ENCODE peak calls at places on chromosomes 16 and 17, in five cellular contexts. M, G, W, Q and E are unnamed samples. For H3K27me3, the result is how much of the 10 kb centered on the place peaks cover.

GRCh38 chr17:82603981-82604448 is 44.2 kb downstream of the WDR45B start:
- DNase-seq in M (peak), G (no peak), W (peak), Q (no peak), E (no peak)

GRCh38 chr16:20867585-20867984 is 32.6 kb downstream of the DCUN1D3 start:
- DNase-seq in M (no peak), G (no peak), W (no peak), Q (no peak), E (no peak)

GRCh38 chr16:28845173-28846079 is 722 bp downstream of the TUFM start:
- DNase-seq in M (no peak), G (no peak), W (no peak), Q (no peak), E (no peak)

GRCh38 chr16:4455081-4455480 is 19.3 kb downstream of the NMRAL1 start:
- DNase-seq in M (no peak), G (no peak), W (no peak), Q (no peak), E (no peak)

GRCh38 chr16:30934827-30935557 is 11.6 kb downstream of the FBXL19 start:
- DNase-seq in M (no peak), G (no peak), W (no peak), Q (no peak), E (no peak)

GRCh38 chr17:78185981-78186688 is 717 bp downstream of the TK1 start:
- DNase-seq in M (peak), G (no peak), W (peak), Q (no peak), E (no peak)

GRCh38 chr16:57627184-57627871 is 1.1 kb upstream of the ADGRG1 start:
- DNase-seq in M (no peak), G (no peak), W (no peak), Q (peak), E (peak)

GRCh38 chr16:57475711-57476339 is 10.5 kb downstream of the DOK4 start:
- DNase-seq in M (no peak), G (no peak), W (no peak), Q (no peak), E (no peak)

GRCh38 chr16:72566174-72566573 is 394.2 kb upstream of the PMFBP1 start:
- DNase-seq in M (no peak), G (no peak), W (no peak), Q (no peak), E (no peak)

GRCh38 chr16:72569677-72570076 is 397.7 kb upstream of the PMFBP1 start:
- DNase-seq in M (no peak), G (no peak), W (no peak), Q (no peak), E (no peak)

GRCh38 chr16:72565137-72565536 is 393.2 kb upstream of the PMFBP1 start:
- DNase-seq in M (no peak), G (no peak), W (no peak), Q (no peak), E (no peak)

GRCh38 chr16:72568502-72568901 is 396.5 kb upstream of the PMFBP1 start:
- DNase-seq in M (no peak), G (no peak), W (no peak), Q (no peak), E (no peak)
- H3K4me3 ChIP-seq in M (no peak), G (no peak), W (no peak), Q (no peak), E (no peak)

GRCh38 chr17:76781056-76781982 is 43.4 kb downstream of the MFSD11 start:
- DNase-seq in M (no peak), G (no peak), W (no peak), Q (no peak), E (no peak)
- TF ChIP-seq CTCF in M (no peak), G (no peak), W (no peak), Q (no peak), E (peak)

DNA sequence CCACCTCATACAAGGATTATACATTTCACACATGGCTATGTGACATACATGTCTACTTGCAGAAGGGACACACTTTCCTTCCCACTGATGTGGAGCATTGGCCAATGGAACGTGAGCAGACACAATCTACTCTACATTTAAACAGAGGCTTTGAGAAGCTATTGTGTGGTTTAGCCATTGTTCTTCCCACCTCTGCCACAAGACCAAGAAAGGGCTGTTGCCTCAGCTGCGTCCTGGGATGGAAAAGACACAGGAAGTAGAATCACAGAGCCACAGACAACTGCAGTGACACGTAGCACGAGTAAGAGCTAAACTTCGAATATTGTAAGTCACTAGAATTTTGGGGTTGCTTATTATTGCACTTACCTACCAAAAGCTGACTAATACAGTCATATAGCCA is 33.3 kb downstream of the PRKCB start:
- DNase-seq in M (no peak), G (no peak), W (no peak), Q (no peak), E (no peak)
- H3K27me3 ChIP-seq in M (under half), G (under half), W (under half), Q (under half), E (under half)

DNA sequence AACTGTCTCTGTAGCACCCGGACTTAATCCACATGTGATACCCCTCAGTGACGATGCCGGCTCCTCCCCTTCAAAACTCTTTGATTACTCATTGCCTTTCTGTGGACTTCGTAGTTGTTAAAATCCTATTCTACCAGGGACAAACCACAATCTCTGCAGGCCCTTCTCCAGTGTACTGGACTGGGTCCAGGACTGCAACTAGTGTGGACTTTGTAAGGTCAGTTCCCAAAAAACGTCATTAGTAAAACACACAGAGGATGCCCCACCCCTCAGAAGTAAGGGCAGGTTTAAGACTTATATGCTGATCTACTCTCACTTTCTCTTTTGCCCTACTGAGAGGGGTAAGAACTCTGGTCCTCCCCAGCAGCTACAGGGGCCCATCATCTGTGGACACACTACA is 10.5 kb upstream of the NUDT7 start:
- DNase-seq in M (no peak), G (no peak), W (no peak), Q (no peak), E (no peak)
- H3K4me3 ChIP-seq in M (no peak), G (no peak), W (no peak), Q (no peak), E (no peak)

GRCh38 chr17:48611681-48612455 is 1.1 kb upstream of the HOXB7 start:
- DNase-seq in M (no peak), G (no peak), W (no peak), Q (no peak), E (no peak)

GRCh38 chr17:48612456-48612853 is 1.6 kb upstream of the HOXB7 start:
- DNase-seq in M (no peak), G (no peak), W (no peak), Q (no peak), E (no peak)

GRCh38 chr17:48613862-48614694 is 1.0 kb downstream of the HOXB8 start:
- DNase-seq in M (no peak), G (no peak), W (no peak), Q (no peak), E (no peak)

GRCh38 chr17:48614904-48615211 is 234 bp downstream of the HOXB8 start:
- DNase-seq in M (no peak), G (no peak), W (no peak), Q (no peak), E (no peak)

GRCh38 chr17:48612854-48613691 is 2.0 kb downstream of the HOXB8 start:
- DNase-seq in M (no peak), G (no peak), W (no peak), Q (no peak), E (no peak)
- TF ChIP-seq CTCF in M (peak), G (no peak), W (no peak), Q (no peak), E (peak)

GRCh38 chr16:2195316-2196161 is 866 bp downstream of the CASKIN1 start:
- DNase-seq in M (no peak), G (no peak), W (no peak), Q (no peak), E (no peak)

GRCh38 chr16:2196981-2197511 is 641 bp upstream of the CASKIN1 start:
- DNase-seq in M (no peak), G (no peak), W (no peak), Q (no peak), E (no peak)

GRCh38 chr16:2194852-2195315 is 1.5 kb downstream of the CASKIN1 start:
- DNase-seq in M (no peak), G (peak), W (no peak), Q (no peak), E (no peak)

GRCh38 chr16:2197765-2198164 is 1.4 kb upstream of the CASKIN1 start:
- DNase-seq in M (no peak), G (no peak), W (no peak), Q (no peak), E (no peak)

DNA sequence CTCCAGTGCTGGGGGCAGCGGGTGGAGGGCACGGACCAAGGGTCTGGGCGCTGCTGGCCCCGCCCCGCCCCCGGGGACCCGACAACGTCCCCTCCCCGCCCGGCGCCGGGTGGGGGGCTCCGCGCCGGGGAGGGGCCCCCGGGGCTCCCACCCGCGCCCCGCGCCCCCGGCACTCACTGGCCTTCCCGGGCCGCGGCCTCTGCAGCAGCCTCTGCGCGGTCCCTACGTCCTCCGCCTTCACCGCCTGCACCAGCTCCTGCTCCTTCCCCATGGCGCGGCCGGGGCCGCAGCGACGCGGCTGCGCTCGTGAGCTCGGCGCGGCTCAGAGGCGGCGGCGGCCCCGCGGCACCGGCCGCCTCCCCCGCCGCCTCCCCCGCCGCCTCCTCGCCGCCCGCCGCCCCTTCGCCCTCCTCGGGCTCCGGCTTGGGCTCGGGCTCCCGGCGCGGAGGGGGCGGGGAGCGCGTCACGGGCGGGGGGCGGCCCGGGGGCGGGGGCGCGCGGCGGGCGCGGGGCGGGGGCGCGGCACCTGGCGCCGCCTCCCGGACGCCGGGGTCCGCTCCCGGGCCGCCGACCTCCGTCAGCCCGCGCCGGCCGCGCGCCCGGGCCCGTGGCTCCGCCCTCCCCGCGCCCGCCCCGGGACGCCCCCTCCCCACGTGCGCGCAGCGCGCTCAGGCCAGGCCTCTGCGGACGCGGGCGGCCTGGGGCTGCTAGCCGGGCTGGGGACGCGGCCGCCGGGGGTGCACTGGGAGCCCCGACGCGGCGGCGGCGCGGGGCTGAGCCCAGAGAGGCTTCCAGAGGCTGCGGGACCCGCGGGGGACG is at the start of gene CASKIN1:
- DNase-seq in M (no peak), G (no peak), W (no peak), Q (no peak), E (no peak)
- H3K27me3 ChIP-seq in M (under half), G (under half), W (under half), Q (half or more), E (under half)

DNA sequence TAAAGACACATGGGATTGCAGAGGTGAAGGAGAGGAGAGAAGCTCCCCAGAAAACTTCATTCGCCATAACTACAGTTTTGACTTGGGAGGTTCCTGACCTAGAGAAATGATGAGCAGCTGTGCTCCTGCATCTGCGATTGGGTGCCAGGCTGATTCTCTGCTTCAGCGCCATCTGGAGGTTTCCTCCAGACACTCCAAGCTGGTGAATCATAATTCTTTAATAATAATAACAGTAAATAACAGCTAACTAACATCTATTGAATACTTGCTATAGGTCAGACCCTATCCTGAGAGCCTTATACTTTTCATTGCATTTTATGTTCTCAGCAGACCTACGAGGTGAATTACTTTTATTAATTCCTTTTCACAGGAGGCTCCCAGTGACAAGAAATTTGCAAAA is 575.8 kb downstream of the TOX3 start:
- DNase-seq in M (no peak), G (no peak), W (no peak), Q (no peak), E (no peak)
- H3K4me3 ChIP-seq in M (no peak), G (no peak), W (no peak), Q (no peak), E (no peak)